ENCODE peak calls at places on chromosome 5, in five cellular contexts. V, C, Z, F and U are unnamed samples.

GRCh38 chr5:158943569-158943968 is 156.1 kb downstream of the EBF1 start:
- DNase-seq in V (no peak), C (no peak), Z (no peak), F (peak), U (no peak)

GRCh38 chr5:102895223-102895622 is 140.1 kb downstream of the PAM start:
- DNase-seq in V (no peak), C (no peak), Z (no peak), F (no peak), U (no peak)

GRCh38 chr5:131855452-131855851 is 58.6 kb upstream of the FNIP1 start:
- DNase-seq in V (no peak), C (no peak), Z (no peak), F (no peak), U (no peak)

GRCh38 chr5:60652206-60652605 is 47.8 kb downstream of the DEPDC1B start:
- DNase-seq in V (peak), C (no peak), Z (no peak), F (peak), U (peak)

GRCh38 chr5:68027519-68027918 is 188.0 kb upstream of the PIK3R1 start:
- DNase-seq in V (no peak), C (no peak), Z (no peak), F (peak), U (no peak)

GRCh38 chr5:135069895-135070657 is 36.0 kb upstream of the PITX1 start:
- DNase-seq in V (no peak), C (no peak), Z (no peak), F (no peak), U (no peak)

GRCh38 chr5:116671211-116671736 is 96.7 kb upstream of the SEMA6A start:
- DNase-seq in V (no peak), C (no peak), Z (no peak), F (no peak), U (no peak)

GRCh38 chr5:123943136-123943535 is 431.2 kb downstream of the CSNK1G3 start:
- DNase-seq in V (no peak), C (no peak), Z (no peak), F (no peak), U (no peak)

GRCh38 chr5:133750856-133751255 is 138.5 kb upstream of the FSTL4 start:
- DNase-seq in V (no peak), C (no peak), Z (no peak), F (no peak), U (no peak)

GRCh38 chr5:173397531-173397930 is 69.3 kb upstream of the STC2 start:
- DNase-seq in V (no peak), C (no peak), Z (peak), F (no peak), U (no peak)

GRCh38 chr5:88984040-88984439 is 101.1 kb upstream of the MEF2C start:
- DNase-seq in V (no peak), C (no peak), Z (no peak), F (no peak), U (no peak)

GRCh38 chr5:131795128-131795719 is 1.6 kb downstream of the FNIP1 start:
- DNase-seq in V (no peak), C (no peak), Z (peak), F (no peak), U (no peak)

GRCh38 chr5:153860482-153860881 is 178.2 kb downstream of the FAM114A2 start:
- DNase-seq in V (no peak), C (no peak), Z (no peak), F (no peak), U (no peak)

GRCh38 chr5:173753307-173754168 is 134.6 kb upstream of the CPEB4 start:
- DNase-seq in V (no peak), C (peak), Z (no peak), F (peak), U (no peak)

GRCh38 chr5:72283358-72283757 is 36.7 kb downstream of the MRPS27 start:
- DNase-seq in V (no peak), C (no peak), Z (no peak), F (no peak), U (no peak)

GRCh38 chr5:39399135-39400036 is 25.4 kb downstream of the DAB2 start:
- DNase-seq in V (peak), C (no peak), Z (peak), F (peak), U (peak)

GRCh38 chr5:43210570-43210969 is 18.5 kb downstream of the NIM1K start:
- DNase-seq in V (no peak), C (no peak), Z (no peak), F (no peak), U (no peak)

GRCh38 chr5:66440202-66440680 is 156.0 kb upstream of the MAST4 start:
- DNase-seq in V (peak), C (no peak), Z (peak), F (peak), U (peak)

GRCh38 chr5:110790673-110791072 is 51.9 kb downstream of the SLC25A46 start:
- DNase-seq in V (no peak), C (no peak), Z (peak), F (peak), U (no peak)

GRCh38 chr5:138844812-138845513 is 30.2 kb downstream of the LRRTM2 start:
- DNase-seq in V (no peak), C (no peak), Z (no peak), F (peak), U (peak)

GRCh38 chr5:176152191-176152932 is 85.9 kb upstream of the SIMC1 start:
- DNase-seq in V (no peak), C (no peak), Z (no peak), F (no peak), U (no peak)

GRCh38 chr5:174311531-174312269 is 266.2 kb downstream of the NSG2 start:
- DNase-seq in V (peak), C (no peak), Z (peak), F (peak), U (peak)

GRCh38 chr5:80990527-80990926 is 30.4 kb downstream of the RASGRF2 start:
- DNase-seq in V (no peak), C (no peak), Z (no peak), F (no peak), U (no peak)

GRCh38 chr5:139910901-139911300 is 115.3 kb downstream of the PSD2 start:
- DNase-seq in V (no peak), C (no peak), Z (no peak), F (no peak), U (no peak)

GRCh38 chr5:106962464-106963230 is 708.1 kb downstream of the EFNA5 start:
- DNase-seq in V (no peak), C (no peak), Z (no peak), F (no peak), U (no peak)

GRCh38 chr5:153881687-153882086 is 157.0 kb downstream of the FAM114A2 start:
- DNase-seq in V (no peak), C (no peak), Z (no peak), F (no peak), U (no peak)

GRCh38 chr5:59893436-59894227 is at the start of gene PDE4D:
- DNase-seq in V (peak), C (peak), Z (peak), F (peak), U (peak)

GRCh38 chr5:112036206-112036605 is 279.2 kb upstream of the NREP start:
- DNase-seq in V (no peak), C (no peak), Z (no peak), F (no peak), U (peak)

GRCh38 chr5:175517824-175518450 is 39.6 kb downstream of the SFXN1 start:
- DNase-seq in V (peak), C (no peak), Z (no peak), F (peak), U (no peak)

GRCh38 chr5:107570805-107571531 is 99.8 kb downstream of the EFNA5 start:
- DNase-seq in V (peak), C (no peak), Z (peak), F (peak), U (no peak)

GRCh38 chr5:159951387-159951786 is 35.1 kb downstream of the ADRA1B start:
- DNase-seq in V (peak), C (no peak), Z (no peak), F (peak), U (no peak)

GRCh38 chr5:68240196-68240595 is 24.6 kb downstream of the PIK3R1 start:
- DNase-seq in V (no peak), C (no peak), Z (peak), F (no peak), U (no peak)

GRCh38 chr5:167488371-167488770 is 803.1 kb upstream of the WWC1 start:
- DNase-seq in V (no peak), C (no peak), Z (no peak), F (no peak), U (peak)

GRCh38 chr5:41465493-41466171 is 44.8 kb downstream of the PLCXD3 start:
- DNase-seq in V (no peak), C (no peak), Z (no peak), F (peak), U (no peak)

GRCh38 chr5:27855491-27855890 is 817.1 kb upstream of the CDH9 start:
- DNase-seq in V (peak), C (no peak), Z (no peak), F (no peak), U (peak)

GRCh38 chr5:162565-163337 is 28.5 kb upstream of the LRRC14B start:
- DNase-seq in V (no peak), C (no peak), Z (no peak), F (no peak), U (no peak)

GRCh38 chr5:154944716-154945115 is 3.8 kb downstream of the MRPL22 start:
- DNase-seq in V (no peak), C (no peak), Z (peak), F (no peak), U (no peak)

GRCh38 chr5:29042152-29042551 is 2003.8 kb upstream of the CDH9 start:
- DNase-seq in V (no peak), C (no peak), Z (no peak), F (no peak), U (no peak)

GRCh38 chr5:133744030-133744645 is 131.8 kb upstream of the FSTL4 start:
- DNase-seq in V (no peak), C (no peak), Z (no peak), F (no peak), U (no peak)

GRCh38 chr5:170427672-170428236 is 38.6 kb upstream of the KCNMB1 start:
- DNase-seq in V (no peak), C (no peak), Z (peak), F (peak), U (no peak)